ENCODE peak calls at places on chromosomes 5 and 9, in five cellular contexts. G is transverse colon, A is Karpas-422, D is right lobe of liver, P is mammary epithelial cell. W is an unnamed sample. For H3K4me1, the result is how much of the 10 kb centered on the place peaks cover.

GRCh38 chr5:102411-103043 is 10.6 kb downstream of the PLEKHG4B start:
- DNase-seq in G (no peak), A (peak), D (no peak), P (no peak), W (peak)

GRCh38 chr5:133240425-133241091 is 188.7 kb downstream of the HSPA4 start:
- DNase-seq in G (no peak), A (no peak), D (no peak), P (peak), W (no peak)

GRCh38 chr9:116697341-116697740 is 10.2 kb downstream of the TRIM32 start:
- DNase-seq in G (no peak), A (no peak), D (no peak), P (peak), W (no peak)

GRCh38 chr5:16812911-16813310 is 123.2 kb downstream of the MYO10 start:
- DNase-seq in G (peak), A (no peak), D (no peak), P (peak), W (no peak)

GRCh38 chr9:117771162-117771561 is 67.0 kb downstream of the TLR4 start:
- DNase-seq in G (no peak), A (no peak), D (no peak), P (no peak), W (no peak)

GRCh38 chr5:72407541-72407940 is 87.4 kb downstream of the PTCD2 start:
- DNase-seq in G (no peak), A (no peak), D (no peak), P (peak), W (no peak)

GRCh38 chr5:122756263-122756911 is 18.5 kb upstream of the SNX2 start:
- DNase-seq in G (no peak), A (no peak), D (no peak), P (peak), W (no peak)

GRCh38 chr9:96500696-96501660 is 51.0 kb downstream of the HABP4 start:
- DNase-seq in G (no peak), A (no peak), D (no peak), P (no peak), W (no peak)

GRCh38 chr5:65100846-65101678 is 332.3 kb downstream of the CWC27 start:
- DNase-seq in G (peak), A (peak), D (peak), P (peak), W (peak)

GRCh38 chr9:18268381-18268780 is 205.6 kb upstream of the ADAMTSL1 start:
- DNase-seq in G (no peak), A (no peak), D (no peak), P (peak), W (no peak)

GRCh38 chr5:27124590-27124989 is 86.2 kb upstream of the CDH9 start:
- DNase-seq in G (no peak), A (peak), D (no peak), P (peak), W (no peak)

GRCh38 chr5:65624570-65625555 is at the start of the genes SHLD3 and TRAPPC13:
- DNase-seq in G (peak), A (peak), D (peak), P (peak), W (peak)

GRCh38 chr9:135230817-135231520 is 143.5 kb downstream of the OLFM1 start:
- DNase-seq in G (no peak), A (no peak), D (peak), P (no peak), W (no peak)

GRCh38 chr9:70921126-70921525 is 200.3 kb downstream of the TRPM3 start:
- DNase-seq in G (no peak), A (no peak), D (no peak), P (peak), W (no peak)

GRCh38 chr5:87339986-87340385 is 72.3 kb downstream of the RASA1 start:
- DNase-seq in G (no peak), A (no peak), D (no peak), P (no peak), W (no peak)

GRCh38 chr9:136626740-136627642 is 35.7 kb upstream of the EGFL7 start:
- DNase-seq in G (peak), A (no peak), D (peak), P (no peak), W (no peak)

GRCh38 chr5:36242534-36243144 is 914 bp upstream of the NADK2 start:
- DNase-seq in G (peak), A (no peak), D (peak), P (no peak), W (no peak)

GRCh38 chr5:143435207-143435657 is 31.7 kb upstream of the NR3C1 start:
- DNase-seq in G (peak), A (peak), D (no peak), P (no peak), W (peak)

GRCh38 chr5:178460598-178461425 is 129.4 kb downstream of the COL23A1 start:
- DNase-seq in G (peak), A (peak), D (peak), P (no peak), W (peak)

GRCh38 chr5:121503111-121503840 is 348.4 kb upstream of the FTMT start:
- DNase-seq in G (peak), A (peak), D (peak), P (no peak), W (peak)

GRCh38 chr9:116705531-116705930 is 18.4 kb downstream of the TRIM32 start:
- DNase-seq in G (no peak), A (no peak), D (no peak), P (no peak), W (no peak)

GRCh38 chr9:35808433-35808832 is 3.6 kb downstream of the SPAG8 start:
- DNase-seq in G (no peak), A (no peak), D (no peak), P (no peak), W (no peak)

GRCh38 chr5:117999939-118000549 is 988.3 kb downstream of the DTWD2 start:
- DNase-seq in G (no peak), A (no peak), D (no peak), P (no peak), W (no peak)

GRCh38 chr5:79333852-79334557 is 98.1 kb downstream of the JMY start:
- DNase-seq in G (no peak), A (no peak), D (no peak), P (no peak), W (no peak)

GRCh38 chr5:6540111-6540830 is 91.6 kb downstream of the UBE2QL1 start:
- DNase-seq in G (no peak), A (no peak), D (no peak), P (no peak), W (no peak)

GRCh38 chr5:149747141-149747832 is 17.2 kb downstream of the PPARGC1B start:
- DNase-seq in G (peak), A (no peak), D (peak), P (peak), W (peak)

GRCh38 chr9:37984672-37985611 is 81.0 kb upstream of the SLC25A51 start:
- DNase-seq in G (peak), A (no peak), D (peak), P (no peak), W (no peak)

GRCh38 chr5:132183723-132184122 is 43.9 kb downstream of the P4HA2 start:
- DNase-seq in G (no peak), A (no peak), D (no peak), P (no peak), W (no peak)

GRCh38 chr9:118522093-118523028 is 818.2 kb downstream of the TLR4 start:
- DNase-seq in G (peak), A (peak), D (no peak), P (peak), W (no peak)

GRCh38 chr9:126939821-126940221 is 25.2 kb downstream of the RALGPS1 start:
- DNase-seq in G (no peak), A (no peak), D (peak), P (no peak), W (peak)

GRCh38 chr9:114321759-114322158 is 1.1 kb upstream of the ORM1 start:
- DNase-seq in G (no peak), A (no peak), D (no peak), P (no peak), W (no peak)

DNA sequence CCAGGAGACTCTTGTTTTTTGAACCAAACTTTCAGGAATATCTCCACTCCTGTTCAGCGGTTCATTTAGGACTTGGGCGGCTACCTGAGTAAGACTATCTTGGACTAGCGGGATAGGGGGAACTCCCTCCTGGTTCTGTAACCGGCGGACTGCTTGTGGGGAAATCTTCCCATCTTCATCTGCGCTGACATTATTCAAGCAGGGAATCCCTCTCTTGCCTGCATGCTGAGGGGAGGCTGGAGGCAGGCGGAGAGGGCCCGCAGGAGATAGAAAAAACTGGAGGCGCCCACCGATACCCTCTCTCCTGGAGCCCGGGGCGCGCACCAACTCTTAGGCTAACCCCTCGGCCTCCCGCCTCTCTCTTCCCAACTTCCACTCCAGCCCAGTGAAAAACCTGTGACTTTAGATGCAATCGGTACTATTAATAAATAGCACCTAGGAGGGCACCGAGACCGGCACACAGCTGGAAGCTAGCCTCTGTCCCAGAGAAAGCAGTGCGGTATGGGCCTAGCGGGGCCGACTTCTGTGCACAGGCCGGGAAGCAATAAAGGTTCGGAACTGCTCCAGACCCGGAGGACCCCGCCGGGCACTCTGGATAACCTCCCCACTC is 1.7 kb downstream of the EFNA5 start:
- DNase-seq in G (peak), A (no peak), D (peak), P (peak), W (no peak)
- H3K4me3 ChIP-seq in G (peak), A (no peak), D (peak), P (peak), W (peak)

GRCh38 chr9:16868706-16869105 is 1.8 kb downstream of the BNC2 start:
- DNase-seq in G (no peak), A (no peak), D (no peak), P (no peak), W (no peak)

GRCh38 chr9:16869961-16870605 is 387 bp downstream of the BNC2 start:
- DNase-seq in G (peak), A (no peak), D (peak), P (no peak), W (no peak)

GRCh38 chr9:16866542-16866941 is 3.9 kb downstream of the BNC2 start:
- DNase-seq in G (no peak), A (no peak), D (no peak), P (no peak), W (no peak)

GRCh38 chr9:16869140-16869903 is 1.1 kb downstream of the BNC2 start:
- DNase-seq in G (peak), A (no peak), D (no peak), P (no peak), W (no peak)

DNA sequence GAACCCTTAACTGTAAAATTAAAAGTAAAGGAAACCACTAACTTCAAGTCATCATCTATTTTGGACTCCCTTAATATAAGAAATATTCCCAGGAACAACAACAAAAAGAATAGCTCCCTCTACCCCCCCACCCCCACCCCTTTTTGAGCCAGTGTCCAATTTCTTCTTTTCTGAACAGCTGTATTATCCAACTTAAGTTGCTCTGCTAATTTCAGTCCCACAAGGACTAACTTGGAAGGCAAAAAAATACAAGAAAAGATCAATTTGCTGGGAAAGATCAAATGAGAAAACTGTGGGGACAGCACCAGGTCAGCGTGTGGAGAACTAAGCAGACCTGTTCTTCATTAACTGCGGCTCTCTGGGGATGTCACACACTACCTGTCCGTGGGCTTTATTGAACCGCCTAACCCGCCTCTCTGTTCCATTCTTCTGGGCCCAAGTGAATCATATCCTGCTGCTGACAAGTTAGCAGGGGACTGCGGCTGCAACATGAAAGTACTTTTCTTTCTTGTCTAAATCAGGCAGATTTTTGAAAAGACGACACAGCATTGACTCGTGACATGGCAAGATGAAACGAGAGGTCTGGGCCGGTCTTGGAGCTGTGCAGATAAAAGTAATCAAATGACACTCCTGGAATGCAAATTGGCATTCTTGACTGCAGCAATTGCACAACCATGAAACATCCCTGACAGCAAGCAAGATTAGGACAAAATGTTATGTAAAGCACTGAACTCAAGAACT is 2.7 kb downstream of the BNC2 start:
- DNase-seq in G (no peak), A (no peak), D (no peak), P (no peak), W (no peak)
- H3K4me1 ChIP-seq in G (under half), A (under half), D (under half), P (under half), W (under half)

GRCh38 chr5:2039180-2039531 is 156.4 kb upstream of the IRX4 start:
- DNase-seq in G (no peak), A (no peak), D (no peak), P (no peak), W (peak)

GRCh38 chr5:2038337-2039179 is 155.8 kb upstream of the IRX4 start:
- DNase-seq in G (peak), A (peak), D (peak), P (peak), W (peak)

GRCh38 chr5:2047341-2047927 is 164.7 kb upstream of the IRX4 start:
- DNase-seq in G (no peak), A (no peak), D (no peak), P (no peak), W (no peak)

GRCh38 chr5:2049876-2050275 is 167.2 kb upstream of the IRX4 start:
- DNase-seq in G (no peak), A (no peak), D (no peak), P (no peak), W (no peak)

DNA sequence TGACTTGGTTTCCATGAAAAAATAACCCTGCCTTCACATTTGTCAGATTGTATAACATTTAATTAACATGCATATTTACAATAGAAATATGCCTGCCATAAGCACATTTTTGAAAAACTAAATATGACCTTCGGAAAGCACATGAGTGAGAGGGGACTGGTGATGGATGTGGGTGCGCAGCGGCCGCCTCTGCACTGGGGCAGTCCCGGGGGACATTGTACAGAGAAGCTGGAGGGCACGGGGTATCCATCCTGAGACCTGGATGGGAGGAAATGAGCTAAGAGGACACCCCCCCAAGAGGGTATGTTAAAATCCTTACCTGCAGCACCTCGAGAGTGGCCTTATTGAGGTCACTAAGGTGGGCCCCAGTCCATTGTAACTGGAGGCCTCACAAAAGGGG is 161.3 kb upstream of the IRX4 start:
- DNase-seq in G (no peak), A (no peak), D (no peak), P (no peak), W (no peak)
- H3K4me3 ChIP-seq in G (no peak), A (no peak), D (no peak), P (no peak), W (no peak)

DNA sequence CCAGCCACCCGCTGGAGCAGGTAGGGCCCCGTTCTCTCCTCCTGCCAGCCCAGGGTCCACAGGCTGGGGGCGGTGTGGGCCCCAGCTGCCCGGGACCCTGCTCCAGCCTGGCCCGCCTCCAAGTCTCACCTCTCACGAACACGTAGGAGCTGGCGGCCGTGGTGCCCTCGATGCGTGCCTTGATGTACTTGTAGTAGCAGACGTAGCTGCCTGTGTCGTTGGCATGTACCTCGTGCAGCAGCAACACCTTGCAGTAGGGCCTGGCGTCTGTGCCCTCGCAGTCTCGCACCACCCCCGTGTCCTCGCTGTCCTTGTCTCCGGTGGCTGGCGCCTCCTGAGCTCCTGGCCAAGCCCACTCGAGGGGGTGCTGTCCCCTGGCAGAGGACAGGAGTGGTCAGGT is 19.0 kb downstream of the FLT4 start:
- DNase-seq in G (no peak), A (no peak), D (no peak), P (no peak), W (no peak)
- H3K4me1 ChIP-seq in G (under half), A (under half), D (under half), P (under half), W (under half)

GRCh38 chr9:124767830-124768229 is 3.3 kb downstream of the NR6A1 start:
- DNase-seq in G (no peak), A (no peak), D (no peak), P (no peak), W (no peak)

GRCh38 chr9:124770359-124771020 is 621 bp downstream of the NR6A1 start:
- DNase-seq in G (peak), A (no peak), D (peak), P (no peak), W (no peak)

GRCh38 chr9:124769451-124770358 is 1.4 kb downstream of the NR6A1 start:
- DNase-seq in G (peak), A (peak), D (peak), P (peak), W (no peak)

GRCh38 chr9:124768275-124768674 is 2.8 kb downstream of the NR6A1 start:
- DNase-seq in G (no peak), A (peak), D (no peak), P (no peak), W (no peak)

GRCh38 chr9:124768778-124769350 is 2.2 kb downstream of the NR6A1 start:
- DNase-seq in G (no peak), A (peak), D (no peak), P (no peak), W (no peak)
- H3K4me3 ChIP-seq in G (peak), A (no peak), D (peak), P (peak), W (no peak)

DNA sequence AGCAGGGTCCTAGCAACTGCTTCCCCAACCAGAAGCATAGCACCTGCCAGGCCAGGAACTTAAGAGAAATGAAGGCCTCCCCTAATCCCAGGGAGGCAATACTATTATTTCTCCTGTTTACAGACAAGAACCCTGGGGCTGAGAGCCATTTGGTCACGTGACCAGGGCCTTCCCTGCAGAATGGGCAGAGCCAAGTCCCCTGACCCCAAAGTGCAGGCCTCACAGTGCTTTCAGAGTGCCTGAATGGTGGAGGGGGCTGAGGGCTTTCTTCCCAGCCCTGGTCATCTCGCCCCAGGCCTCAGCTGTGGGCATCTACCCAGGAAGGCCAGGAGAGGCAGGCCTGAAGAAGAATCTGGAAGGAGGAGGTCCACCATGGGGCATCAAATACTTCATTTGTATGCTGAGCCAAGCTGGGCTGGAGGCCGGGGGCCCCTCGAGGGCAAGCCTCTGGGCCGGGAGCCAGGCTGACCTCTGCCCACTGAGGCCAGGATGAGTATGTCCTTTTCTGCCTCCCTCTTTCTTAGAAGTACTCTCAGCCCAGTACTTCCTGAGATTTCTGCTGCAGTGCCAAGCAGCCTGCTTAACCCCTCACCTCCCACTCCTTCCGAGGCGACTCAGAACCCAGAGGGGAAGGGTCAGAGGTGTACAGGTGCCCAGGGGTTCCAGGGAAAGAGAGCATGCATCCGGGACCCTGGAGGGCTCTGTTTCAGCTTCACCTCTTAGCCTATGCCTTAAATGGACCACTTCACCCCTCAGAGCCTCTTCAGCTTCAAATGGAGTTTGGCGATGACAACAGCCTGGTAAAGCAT is 18.9 kb upstream of the DUSP1 start:
- DNase-seq in G (no peak), A (no peak), D (no peak), P (no peak), W (no peak)
- H3K4me1 ChIP-seq in G (under half), A (under half), D (under half), P (under half), W (under half)

GRCh38 chr5:68171101-68171558 is 44.4 kb upstream of the PIK3R1 start:
- DNase-seq in G (peak), A (no peak), D (peak), P (no peak), W (peak)
- H3K4me3 ChIP-seq in G (no peak), A (no peak), D (no peak), P (no peak), W (no peak)

GRCh38 chr5:119270955-119271757 is 84.7 kb upstream of the TNFAIP8 start:
- DNase-seq in G (no peak), A (no peak), D (no peak), P (no peak), W (no peak)

GRCh38 chr5:119267958-119268386 is 87.8 kb upstream of the TNFAIP8 start:
- DNase-seq in G (peak), A (peak), D (peak), P (peak), W (peak)

GRCh38 chr5:119269061-119269579 is 86.7 kb upstream of the TNFAIP8 start:
- DNase-seq in G (peak), A (peak), D (peak), P (peak), W (peak)

GRCh38 chr5:119270121-119270565 is 85.7 kb upstream of the TNFAIP8 start:
- DNase-seq in G (no peak), A (no peak), D (no peak), P (no peak), W (no peak)

GRCh38 chr5:119268387-119269060 is 87.3 kb upstream of the TNFAIP8 start:
- DNase-seq in G (peak), A (peak), D (peak), P (peak), W (peak)
- H3K4me1 ChIP-seq in G (under half), A (half or more), D (under half), P (under half), W (under half)